ENCODE peak calls at places on chromosomes 1 and 21, in seven cellular contexts. D is cardiac fibroblast, N is AG04450, J is fibroblast of the aortic adventitia, I is spleen, E is foreskin keratinocyte, P is neural progenitor cell. V is an unnamed sample.

GRCh38 chr1:3459940-3460652 is 5.6 kb downstream of the ARHGEF16 start:
- DNase-seq in J (no peak), D (no peak), E (no peak), I (no peak), N (no peak), P (no peak), V (peak)

GRCh38 chr1:30886710-30887428 is 21.7 kb downstream of the SDC3 start:
- DNase-seq in D (no peak), J (no peak), I (no peak), N (no peak), E (no peak), P (no peak), V (no peak)

GRCh38 chr1:163174524-163175437 is 27.9 kb downstream of the RGS5 start:
- DNase-seq in I (peak), J (peak), D (peak), E (no peak), P (peak), N (peak), V (no peak)

GRCh38 chr1:26387447-26387846 is 14.9 kb upstream of the ZNF683 start:
- DNase-seq in I (peak), J (peak), D (no peak), N (no peak), P (no peak), E (no peak), V (no peak)

GRCh38 chr1:96487961-96488360 is 233.6 kb upstream of the PTBP2 start:
- DNase-seq in P (no peak), E (no peak), N (no peak), J (peak), D (peak), I (no peak), V (no peak)

GRCh38 chr1:115437146-115437639 is 99.1 kb upstream of the NGF start:
- DNase-seq in J (no peak), E (no peak), D (no peak), N (no peak), I (no peak), P (no peak), V (no peak)

GRCh38 chr1:1371354-1371740 is 3.7 kb downstream of the AURKAIP1 start:
- DNase-seq in D (no peak), I (no peak), J (no peak), N (no peak), P (no peak), E (no peak), V (no peak)

GRCh38 chr1:59302871-59303270 is 6.0 kb downstream of the FGGY start:
- DNase-seq in N (no peak), I (no peak), E (no peak), J (no peak), D (no peak), P (no peak), V (no peak)

GRCh38 chr1:213120961-213121360 is 69.9 kb downstream of the RPS6KC1 start:
- DNase-seq in D (no peak), P (no peak), I (no peak), J (no peak), E (no peak), N (no peak), V (no peak)

GRCh38 chr1:18118491-18118890 is 10.9 kb downstream of the IGSF21 start:
- DNase-seq in E (no peak), N (no peak), J (no peak), P (no peak), I (no peak), D (no peak), V (no peak)

GRCh38 chr1:156975084-156975483 is 54.7 kb downstream of the LRRC71 start:
- DNase-seq in E (no peak), J (no peak), N (no peak), D (no peak), I (no peak), P (no peak), V (no peak)

GRCh38 chr1:74467786-74468377 is 44.5 kb downstream of the LRRC53 start:
- DNase-seq in N (no peak), E (peak), I (no peak), D (peak), P (no peak), J (no peak), V (no peak)

GRCh38 chr1:94324168-94324544 is 86.8 kb upstream of the ARHGAP29 start:
- DNase-seq in N (no peak), D (no peak), I (no peak), E (peak), P (no peak), J (peak), V (no peak)

DNA sequence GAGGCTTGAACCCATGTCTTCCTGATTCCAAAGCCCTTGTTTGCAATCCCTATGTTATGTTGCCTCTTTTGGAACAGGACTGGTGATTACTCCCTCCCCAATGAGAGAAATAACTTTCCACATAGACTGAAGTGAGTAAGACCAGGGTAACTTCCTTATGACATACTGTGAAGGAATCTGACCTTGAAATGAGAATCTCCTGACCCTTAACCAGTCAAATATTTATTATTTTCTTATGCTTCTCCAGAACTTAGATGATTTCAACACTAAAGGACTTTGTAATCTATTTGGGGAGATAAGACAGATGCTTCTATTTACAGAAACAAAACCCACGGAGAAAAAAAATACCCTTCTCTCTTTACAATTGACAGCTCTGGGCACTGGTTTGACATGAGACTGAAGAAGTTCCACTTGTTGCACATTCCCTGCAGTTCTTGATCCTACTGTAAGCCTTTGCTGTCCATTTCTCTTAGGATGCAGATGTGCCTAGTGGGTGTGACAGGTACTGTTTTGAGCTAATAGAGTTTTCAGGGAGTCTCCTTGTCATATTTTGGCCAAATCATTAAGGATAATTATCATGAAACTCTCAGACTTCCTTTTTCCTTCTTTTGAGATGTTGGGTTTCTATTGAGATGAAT is 3.9 kb upstream of the RPTN start:
- DNase-seq in E (peak), D (peak), P (no peak), N (no peak), I (no peak), J (peak), V (no peak)
- TF ChIP-seq CTCF in E (no peak), D (peak), P (no peak), N (no peak), I (no peak), J (peak), V (no peak)

DNA sequence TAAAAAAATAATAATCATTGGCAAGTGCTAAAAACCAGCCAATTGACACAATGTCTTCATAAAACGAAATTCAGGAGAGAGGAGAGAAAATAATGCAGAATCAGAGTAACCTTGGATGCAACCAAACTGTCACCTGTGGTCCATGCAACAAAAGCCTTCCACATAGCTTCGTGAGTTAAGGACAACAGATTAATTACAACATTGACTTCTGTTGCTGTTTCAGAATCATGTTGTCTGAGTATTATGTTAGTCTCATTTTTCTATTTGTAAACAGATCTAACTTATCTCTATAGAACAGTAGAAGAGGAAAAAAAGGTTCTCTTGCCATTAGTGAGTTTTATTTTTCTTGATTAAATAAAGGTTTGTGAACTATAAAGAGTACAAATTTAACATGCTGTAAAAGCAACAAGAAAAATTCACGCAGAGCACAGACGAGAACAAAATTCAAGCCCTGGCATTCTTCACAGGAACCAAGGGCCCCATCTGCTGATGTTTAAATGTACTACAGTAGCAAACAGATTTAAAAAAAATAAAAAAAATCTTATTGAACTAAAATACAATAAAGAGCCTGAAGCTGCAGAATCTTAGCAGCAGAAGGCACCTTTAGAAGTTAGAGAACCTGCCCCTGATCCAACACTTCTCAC is 381.1 kb upstream of the PKN2 start:
- DNase-seq in E (no peak), J (peak), I (no peak), N (peak), D (peak), P (peak), V (no peak)
- TF ChIP-seq CTCF in E (peak), J (peak), I (peak), N (peak), D (peak), P (peak), V (peak)

GRCh38 chr21:43726686-43727570 is 8.0 kb downstream of the PDXK start:
- DNase-seq in D (no peak), J (no peak), I (peak), P (no peak), E (no peak), N (no peak), V (no peak)

GRCh38 chr21:43731476-43731875 is 12.5 kb downstream of the PDXK start:
- DNase-seq in D (no peak), E (no peak), J (no peak), I (no peak), P (no peak), N (no peak), V (no peak)

GRCh38 chr21:43731891-43732711 is 13.2 kb downstream of the PDXK start:
- DNase-seq in I (no peak), P (no peak), E (no peak), N (no peak), J (peak), D (peak), V (no peak)

GRCh38 chr21:43727571-43728466 is 8.9 kb downstream of the PDXK start:
- DNase-seq in E (no peak), P (no peak), N (no peak), I (peak), D (no peak), J (no peak), V (no peak)

GRCh38 chr21:43728467-43729390 is 9.8 kb downstream of the PDXK start:
- DNase-seq in D (peak), P (peak), I (peak), J (peak), E (peak), N (peak), V (peak)
- TF ChIP-seq CTCF in D (no peak), P (peak), I (no peak), J (no peak), E (peak), N (no peak), V (peak)

DNA sequence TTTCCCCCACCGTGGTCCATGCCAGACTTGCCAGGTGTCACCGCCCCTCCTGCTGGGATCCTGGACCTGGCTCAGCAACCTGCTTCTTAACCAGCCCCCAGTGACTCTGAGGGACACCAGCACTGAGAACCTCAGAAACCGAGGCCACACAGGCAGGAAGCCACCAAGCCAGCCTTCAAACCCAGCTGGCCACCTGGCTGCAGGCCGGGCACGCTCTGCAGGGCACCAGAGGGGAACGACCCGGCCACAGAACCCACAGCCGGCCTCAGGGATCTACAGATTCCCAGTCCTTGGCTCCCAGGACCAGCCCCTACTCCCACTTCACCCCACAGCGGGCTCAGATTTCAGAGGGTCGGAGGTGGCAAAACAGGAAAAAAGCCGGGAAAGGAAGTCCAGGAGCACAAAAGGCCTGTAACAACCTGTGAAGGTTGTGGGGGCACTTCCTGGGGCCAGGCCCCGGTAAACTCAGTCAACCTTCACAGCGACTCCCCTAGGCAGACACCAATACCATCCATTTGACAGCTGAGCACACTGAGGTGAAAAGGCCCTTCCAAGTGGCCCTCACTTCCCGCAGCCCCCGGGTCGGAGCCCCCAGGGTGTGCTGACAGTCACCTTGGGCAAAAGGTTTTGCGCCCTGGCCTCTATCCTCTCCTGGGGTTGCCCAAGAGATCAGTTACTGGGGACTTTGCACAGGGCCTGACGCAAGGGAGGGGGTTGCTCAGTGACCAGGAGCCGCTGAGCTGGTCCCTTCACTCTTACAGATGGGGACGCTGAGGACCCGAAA is 14.1 kb downstream of the RUNX3 start:
- DNase-seq in J (no peak), I (no peak), P (no peak), D (no peak), E (no peak), N (no peak), V (no peak)
- TF ChIP-seq CTCF in J (no peak), I (no peak), P (no peak), D (no peak), E (no peak), N (no peak), V (no peak)

DNA sequence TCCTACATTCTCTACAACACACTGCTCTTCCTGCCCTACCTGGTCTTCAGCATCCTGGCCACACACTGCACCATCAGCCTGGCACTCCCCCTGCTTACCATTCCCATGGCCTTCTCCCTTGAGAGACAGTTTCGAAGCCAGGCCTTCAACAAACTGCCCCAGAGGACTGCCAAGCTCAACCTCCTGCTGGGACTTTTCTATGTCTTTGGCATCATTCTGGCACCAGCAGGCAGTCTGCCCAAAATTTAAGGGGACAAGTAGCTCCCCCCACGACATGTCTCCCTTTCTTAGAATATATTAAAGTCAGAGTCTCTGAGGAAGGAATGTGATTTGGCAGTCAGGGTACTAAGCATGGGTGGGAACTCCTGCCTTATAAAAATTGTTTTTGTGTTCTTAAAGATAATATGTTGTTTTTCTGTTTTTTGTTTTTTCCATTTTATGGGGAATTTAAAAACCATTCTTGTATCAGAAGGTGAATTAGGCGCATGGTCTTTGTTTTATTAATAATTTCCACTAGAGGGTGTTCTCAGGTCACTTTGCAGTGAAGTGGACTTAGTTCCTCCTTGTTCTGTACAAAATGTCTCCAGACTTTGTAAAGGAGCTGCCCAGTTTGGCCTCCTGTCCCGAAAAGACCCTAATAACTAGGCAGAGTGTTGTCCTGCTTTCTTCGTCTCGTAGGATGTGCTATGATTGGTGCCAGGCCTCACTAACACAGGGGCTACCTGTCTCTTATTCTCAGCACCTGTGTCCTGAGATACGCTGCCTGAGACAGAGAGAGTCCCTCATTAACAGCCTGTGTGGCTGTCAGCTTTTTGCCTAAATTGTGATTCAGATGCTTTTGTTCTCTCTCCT is 13.1 kb downstream of the UBIAD1 start:
- DNase-seq in J (peak), P (peak), E (no peak), D (peak), N (no peak), I (no peak), V (no peak)
- TF ChIP-seq CTCF in J (peak), P (peak), E (peak), D (peak), N (peak), I (no peak), V (peak)

GRCh38 chr1:107153033-107153432 is 12.2 kb downstream of the NTNG1 start:
- DNase-seq in J (no peak), E (peak), I (no peak), D (no peak), P (no peak), N (no peak), V (no peak)
- TF ChIP-seq CTCF in J (no peak), E (peak), I (no peak), D (no peak), P (peak), N (no peak), V (no peak)

DNA sequence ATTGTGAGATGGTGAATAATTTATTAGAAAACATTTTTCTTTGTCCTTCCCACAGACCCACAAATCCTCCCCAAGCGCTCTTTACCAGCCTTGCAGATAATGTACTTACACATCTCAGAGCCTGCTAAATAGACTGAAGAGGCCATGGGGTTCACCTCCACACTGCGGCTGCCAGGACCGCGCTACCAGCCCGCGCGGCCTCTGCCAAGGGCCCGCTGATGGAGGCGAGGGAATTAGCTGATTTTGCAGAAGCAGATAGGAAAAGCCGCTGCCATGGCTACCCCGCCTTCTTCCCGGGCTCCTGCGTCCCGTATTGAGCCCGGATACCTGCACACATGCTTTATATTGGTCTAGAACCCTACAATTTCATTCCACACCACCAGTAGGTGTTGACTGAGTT is 248.0 kb upstream of the FOXD3 start:
- DNase-seq in P (no peak), E (no peak), I (no peak), N (no peak), D (no peak), J (no peak), V (no peak)
- TF ChIP-seq CTCF in P (no peak), E (no peak), I (no peak), N (no peak), D (no peak), J (no peak), V (no peak)

DNA sequence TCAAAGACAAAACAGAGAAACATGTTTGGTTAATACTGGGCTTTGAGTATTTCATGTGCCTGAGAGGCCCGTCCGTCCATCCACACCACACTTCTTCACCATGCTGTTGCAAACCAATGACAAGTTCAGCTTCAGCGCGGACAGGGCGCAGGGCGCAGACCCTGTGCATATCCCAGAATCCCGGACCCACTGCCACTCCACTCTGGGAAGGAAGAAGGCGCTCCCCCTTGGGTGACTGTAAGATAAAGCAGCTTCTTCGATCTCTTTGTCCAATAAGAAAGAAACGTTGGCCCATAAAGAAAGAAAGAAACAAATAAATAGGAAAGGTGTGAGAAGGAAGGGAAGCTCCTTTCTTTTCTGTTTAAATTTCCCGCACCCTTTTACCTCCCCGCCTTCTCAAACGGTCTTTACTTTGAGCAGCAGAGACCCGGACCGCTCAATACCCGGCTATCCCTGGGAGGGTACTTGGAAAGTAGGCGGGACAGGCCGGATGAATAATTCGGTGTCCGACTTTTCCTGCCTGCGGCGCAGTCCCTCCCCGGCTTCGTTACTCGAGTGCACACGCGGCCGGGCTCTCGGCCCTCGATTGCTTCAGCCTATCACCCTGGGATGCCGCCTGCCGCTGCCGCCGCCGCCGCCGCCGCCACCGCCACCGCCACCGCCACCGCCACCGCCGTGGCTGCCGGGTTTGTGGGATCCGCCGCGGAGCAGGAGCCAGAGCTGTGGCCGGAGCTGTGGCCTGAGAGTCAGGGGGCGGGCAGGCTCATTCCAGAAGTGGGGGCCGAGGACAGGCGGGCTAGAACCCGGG is 550 bp upstream of the RASAL2 start:
- DNase-seq in D (peak), J (peak), N (peak), I (peak), P (peak), E (peak), V (peak)
- TF ChIP-seq CTCF in D (peak), J (peak), N (no peak), I (no peak), P (peak), E (peak), V (peak)

V was measured in chondrocyte.